ENCODE peak calls at places on chromosomes 6 and 20, in four cellular contexts. One of them, this sample, is unnamed.

GRCh38 chr6:6981923-6982322 is 125.8 kb upstream of the RREB1 start:
- DNase-seq in neural progenitor cell: no peak
- DNase-seq in fibroblast of lung: no peak
- DNase-seq in HepG2: no peak
- DNase-seq in this sample: peak; percentile 51

GRCh38 chr20:36827541-36828279 is 48.2 kb upstream of the TLDC2 start:
- DNase-seq in neural progenitor cell: no peak
- DNase-seq in fibroblast of lung: no peak
- DNase-seq in HepG2: no peak
- DNase-seq in this sample: no peak

GRCh38 chr6:165404703-165405102 is 95.3 kb upstream of the C6orf118 start:
- DNase-seq in neural progenitor cell: no peak
- DNase-seq in fibroblast of lung: no peak
- DNase-seq in HepG2: no peak
- DNase-seq in this sample: no peak

GRCh38 chr6:108652375-108652774 is 91.7 kb downstream of the FOXO3 start:
- DNase-seq in neural progenitor cell: no peak
- DNase-seq in fibroblast of lung: no peak
- DNase-seq in HepG2: no peak
- DNase-seq in this sample: no peak

GRCh38 chr6:80010296-80010695 is 5.8 kb downstream of the TTK start:
- DNase-seq in neural progenitor cell: no peak
- DNase-seq in fibroblast of lung: no peak
- DNase-seq in HepG2: no peak
- DNase-seq in this sample: no peak

GRCh38 chr20:51678041-51678697 is 90.0 kb downstream of the ATP9A start:
- DNase-seq in neural progenitor cell: peak; percentile 87
- DNase-seq in fibroblast of lung: peak; percentile 23
- DNase-seq in HepG2: no peak
- DNase-seq in this sample: no peak

GRCh38 chr20:20736303-20736702 is 23.9 kb upstream of the RALGAPA2 start:
- DNase-seq in neural progenitor cell: no peak
- DNase-seq in fibroblast of lung: no peak
- DNase-seq in HepG2: no peak
- DNase-seq in this sample: no peak

GRCh38 chr6:38955876-38956275 is 92.7 kb upstream of the GLP1R start:
- DNase-seq in neural progenitor cell: no peak
- DNase-seq in fibroblast of lung: no peak
- DNase-seq in HepG2: no peak
- DNase-seq in this sample: no peak

GRCh38 chr20:15162061-15162740 is 824.8 kb upstream of the FLRT3 start:
- DNase-seq in neural progenitor cell: no peak
- DNase-seq in fibroblast of lung: no peak
- DNase-seq in HepG2: no peak
- DNase-seq in this sample: no peak

GRCh38 chr6:163525926-163526325 is 111.4 kb downstream of the QKI start:
- DNase-seq in neural progenitor cell: no peak
- DNase-seq in fibroblast of lung: peak; percentile 66
- DNase-seq in HepG2: no peak
- DNase-seq in this sample: no peak

GRCh38 chr6:122222761-122223160 is 176.7 kb upstream of the HSF2 start:
- DNase-seq in neural progenitor cell: no peak
- DNase-seq in fibroblast of lung: no peak
- DNase-seq in HepG2: no peak
- DNase-seq in this sample: no peak

GRCh38 chr20:46028772-46029371 is at the start of gene SLC12A5:
- DNase-seq in neural progenitor cell: no peak
- DNase-seq in fibroblast of lung: no peak
- DNase-seq in HepG2: no peak
- DNase-seq in this sample: no peak

GRCh38 chr6:112934433-112935327 is 587.5 kb downstream of the RFPL4B start:
- DNase-seq in neural progenitor cell: no peak
- DNase-seq in fibroblast of lung: no peak
- DNase-seq in HepG2: no peak
- DNase-seq in this sample: no peak

GRCh38 chr20:3420211-3420707 is 12.8 kb upstream of the DNAAF9 start:
- DNase-seq in neural progenitor cell: no peak
- DNase-seq in fibroblast of lung: peak; percentile 42
- DNase-seq in HepG2: no peak
- DNase-seq in this sample: no peak

GRCh38 chr6:76862966-76863365 is 600.3 kb downstream of the HTR1B start:
- DNase-seq in neural progenitor cell: no peak
- DNase-seq in fibroblast of lung: peak; percentile 0
- DNase-seq in HepG2: no peak
- DNase-seq in this sample: no peak

GRCh38 chr6:158509465-158509864 is 50.4 kb upstream of the TMEM181 start:
- DNase-seq in neural progenitor cell: no peak
- DNase-seq in fibroblast of lung: no peak
- DNase-seq in HepG2: peak; percentile 16
- DNase-seq in this sample: no peak

GRCh38 chr6:44006123-44006871 is 121.0 kb downstream of the MRPL14 start:
- DNase-seq in neural progenitor cell: no peak
- DNase-seq in fibroblast of lung: peak; percentile 68
- DNase-seq in HepG2: no peak
- DNase-seq in this sample: no peak

GRCh38 chr20:39176457-39176856 is 214.3 kb downstream of the DHX35 start:
- DNase-seq in neural progenitor cell: no peak
- DNase-seq in fibroblast of lung: no peak
- DNase-seq in HepG2: no peak
- DNase-seq in this sample: no peak

GRCh38 chr6:98124176-98124575 is 710.2 kb upstream of the POU3F2 start:
- DNase-seq in neural progenitor cell: no peak
- DNase-seq in fibroblast of lung: peak; percentile 88
- DNase-seq in HepG2: no peak
- DNase-seq in this sample: no peak

GRCh38 chr6:106101466-106101865 is 15.3 kb downstream of the PRDM1 start:
- DNase-seq in neural progenitor cell: no peak
- DNase-seq in fibroblast of lung: no peak
- DNase-seq in HepG2: no peak
- DNase-seq in this sample: no peak

GRCh38 chr6:64547594-64548268 is 912.1 kb downstream of the PHF3 start:
- DNase-seq in neural progenitor cell: no peak
- DNase-seq in fibroblast of lung: no peak
- DNase-seq in HepG2: no peak
- DNase-seq in this sample: no peak

GRCh38 chr20:21569586-21569985 is 55.7 kb upstream of the NKX2-2 start:
- DNase-seq in neural progenitor cell: no peak
- DNase-seq in fibroblast of lung: no peak
- DNase-seq in HepG2: no peak
- DNase-seq in this sample: no peak

GRCh38 chr20:23449400-23449799 is 3.3 kb downstream of the CST11 start:
- DNase-seq in neural progenitor cell: no peak
- DNase-seq in fibroblast of lung: peak; percentile 1
- DNase-seq in HepG2: no peak
- DNase-seq in this sample: no peak

GRCh38 chr6:128569737-128570438 is 49.5 kb upstream of the PTPRK start:
- DNase-seq in neural progenitor cell: peak; percentile 12
- DNase-seq in fibroblast of lung: peak; percentile 92
- DNase-seq in HepG2: no peak
- DNase-seq in this sample: peak; percentile 54

GRCh38 chr6:157304840-157305675 is 18.3 kb downstream of the TMEM242 start:
- DNase-seq in neural progenitor cell: no peak
- DNase-seq in fibroblast of lung: peak; percentile 57
- DNase-seq in HepG2: no peak
- DNase-seq in this sample: no peak

GRCh38 chr6:25193147-25193864 is 85.9 kb upstream of the CARMIL1 start:
- DNase-seq in neural progenitor cell: no peak
- DNase-seq in fibroblast of lung: peak; percentile 94
- DNase-seq in HepG2: no peak
- DNase-seq in this sample: peak; percentile 58

GRCh38 chr20:36808317-36809257 is 35.0 kb upstream of the DSN1 start:
- DNase-seq in neural progenitor cell: peak; percentile 69
- DNase-seq in fibroblast of lung: peak; percentile 64
- DNase-seq in HepG2: peak; percentile 70
- DNase-seq in this sample: peak; percentile 42

GRCh38 chr20:11556410-11556809 is 361.3 kb upstream of the BTBD3 start:
- DNase-seq in neural progenitor cell: no peak
- DNase-seq in fibroblast of lung: no peak
- DNase-seq in HepG2: no peak
- DNase-seq in this sample: no peak

GRCh38 chr6:139117734-139118133 is 17.1 kb upstream of the HECA start:
- DNase-seq in neural progenitor cell: no peak
- DNase-seq in fibroblast of lung: no peak
- DNase-seq in HepG2: no peak
- DNase-seq in this sample: no peak

GRCh38 chr6:131678401-131678800 is 22.8 kb downstream of the OR2A4 start:
- DNase-seq in neural progenitor cell: peak; percentile 2
- DNase-seq in fibroblast of lung: no peak
- DNase-seq in HepG2: no peak
- DNase-seq in this sample: no peak

GRCh38 chr20:12966468-12967085 is 42.2 kb upstream of the SPTLC3 start:
- DNase-seq in neural progenitor cell: peak; percentile 23
- DNase-seq in fibroblast of lung: peak; percentile 42
- DNase-seq in HepG2: peak; percentile 65
- DNase-seq in this sample: no peak

GRCh38 chr6:55009114-55009513 is 162.5 kb downstream of the FAM83B start:
- DNase-seq in neural progenitor cell: peak; percentile 47
- DNase-seq in fibroblast of lung: no peak
- DNase-seq in HepG2: no peak
- DNase-seq in this sample: no peak

GRCh38 chr6:1312444-1313363 is 806 bp downstream of the FOXQ1 start:
- DNase-seq in neural progenitor cell: peak; percentile 66
- DNase-seq in fibroblast of lung: no peak
- DNase-seq in HepG2: no peak
- DNase-seq in this sample: no peak

GRCh38 chr6:36781669-36782068 is 57.6 kb downstream of the CPNE5 start:
- DNase-seq in neural progenitor cell: no peak
- DNase-seq in fibroblast of lung: no peak
- DNase-seq in HepG2: no peak
- DNase-seq in this sample: no peak

GRCh38 chr20:31595654-31596411 is 9.3 kb upstream of the ID1 start:
- DNase-seq in neural progenitor cell: peak; percentile 37
- DNase-seq in fibroblast of lung: peak; percentile 83
- DNase-seq in HepG2: peak; percentile 96
- DNase-seq in this sample: peak; percentile 57

GRCh38 chr6:82711992-82712788 is 348.6 kb downstream of the TPBG start:
- DNase-seq in neural progenitor cell: no peak
- DNase-seq in fibroblast of lung: peak; percentile 61
- DNase-seq in HepG2: no peak
- DNase-seq in this sample: no peak

GRCh38 chr20:32355417-32355841 is 2.7 kb upstream of the ASXL1 start:
- DNase-seq in neural progenitor cell: no peak
- DNase-seq in fibroblast of lung: no peak
- DNase-seq in HepG2: peak; percentile 56
- DNase-seq in this sample: no peak

DNA sequence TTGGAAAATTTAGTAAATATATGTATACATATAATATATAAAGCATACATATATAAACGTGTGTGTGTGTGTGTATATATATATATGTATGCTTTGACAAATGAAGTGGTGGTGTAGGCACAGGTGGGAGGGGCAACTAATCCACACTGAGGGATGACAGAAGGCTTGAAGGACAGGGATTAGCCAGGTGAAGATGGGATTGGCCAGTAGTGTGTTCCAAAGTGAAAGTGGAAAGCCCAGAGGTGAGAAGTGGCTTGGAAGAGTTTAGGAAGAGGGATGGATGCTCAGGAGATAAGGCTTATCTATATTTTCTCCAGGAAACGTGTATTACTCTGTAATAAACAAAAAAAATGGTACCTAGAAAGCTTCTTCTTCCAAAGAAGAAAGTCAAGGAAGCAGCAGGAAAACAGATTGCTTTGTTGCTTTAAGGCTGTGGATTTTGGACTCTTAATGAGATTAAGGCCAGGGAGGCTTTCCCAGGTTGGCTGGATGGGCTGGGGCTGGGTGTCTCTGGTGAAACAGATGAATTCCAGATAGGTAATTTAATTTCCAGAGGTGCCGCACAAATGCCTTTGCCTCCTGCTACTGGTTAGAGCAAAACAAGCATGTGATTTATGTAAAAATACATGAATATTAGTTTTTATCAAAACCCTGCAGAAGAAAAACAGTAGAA is 63.9 kb downstream of the JARID2 start:
- DNase-seq in neural progenitor cell: no peak
- DNase-seq in fibroblast of lung: no peak
- DNase-seq in HepG2: no peak
- DNase-seq in this sample: no peak
- H4K20me1 ChIP-seq in neural progenitor cell: peaks cover 91% of the 10 kb centered on the region
- H4K20me1 ChIP-seq in fibroblast of lung: no peaks in the 10 kb centered on the region
- H4K20me1 ChIP-seq in HepG2: peaks cover under 1% of the 10 kb centered on the region
- H4K20me1 ChIP-seq in this sample: no peaks in the 10 kb centered on the region

GRCh38 chr6:111862727-111863126 is 10.5 kb downstream of the FYN start:
- DNase-seq in neural progenitor cell: peak; percentile 49
- DNase-seq in fibroblast of lung: no peak
- DNase-seq in HepG2: no peak
- DNase-seq in this sample: no peak

GRCh38 chr6:111864138-111865048 is 8.9 kb downstream of the FYN start:
- DNase-seq in neural progenitor cell: no peak
- DNase-seq in fibroblast of lung: no peak
- DNase-seq in HepG2: no peak
- DNase-seq in this sample: no peak

GRCh38 chr6:111865049-111865585 is 8.1 kb downstream of the FYN start:
- DNase-seq in neural progenitor cell: no peak
- DNase-seq in fibroblast of lung: peak; percentile 7
- DNase-seq in HepG2: no peak
- DNase-seq in this sample: no peak

GRCh38 chr6:111866857-111867256 is 6.4 kb downstream of the FYN start:
- DNase-seq in neural progenitor cell: no peak
- DNase-seq in fibroblast of lung: no peak
- DNase-seq in HepG2: no peak
- DNase-seq in this sample: no peak

GRCh38 chr6:111865909-111866546 is 7.2 kb downstream of the FYN start:
- DNase-seq in neural progenitor cell: peak; percentile 68
- DNase-seq in fibroblast of lung: no peak
- DNase-seq in HepG2: no peak
- DNase-seq in this sample: no peak
- H4K20me1 ChIP-seq in neural progenitor cell: peaks cover 93% of the 10 kb centered on the region
- H4K20me1 ChIP-seq in fibroblast of lung: peaks cover 1% of the 10 kb centered on the region
- H4K20me1 ChIP-seq in HepG2: no peaks in the 10 kb centered on the region
- H4K20me1 ChIP-seq in this sample: no peaks in the 10 kb centered on the region

GRCh38 chr20:63885264-63886053 is 9.5 kb upstream of the DNAJC5 start:
- DNase-seq in neural progenitor cell: no peak
- DNase-seq in fibroblast of lung: no peak
- DNase-seq in HepG2: no peak
- DNase-seq in this sample: no peak
- H4K20me1 ChIP-seq in neural progenitor cell: peaks cover 16% of the 10 kb centered on the region
- H4K20me1 ChIP-seq in fibroblast of lung: peaks cover 5% of the 10 kb centered on the region
- H4K20me1 ChIP-seq in HepG2: peaks cover 33% of the 10 kb centered on the region
- H4K20me1 ChIP-seq in this sample: no peaks in the 10 kb centered on the region

DNA sequence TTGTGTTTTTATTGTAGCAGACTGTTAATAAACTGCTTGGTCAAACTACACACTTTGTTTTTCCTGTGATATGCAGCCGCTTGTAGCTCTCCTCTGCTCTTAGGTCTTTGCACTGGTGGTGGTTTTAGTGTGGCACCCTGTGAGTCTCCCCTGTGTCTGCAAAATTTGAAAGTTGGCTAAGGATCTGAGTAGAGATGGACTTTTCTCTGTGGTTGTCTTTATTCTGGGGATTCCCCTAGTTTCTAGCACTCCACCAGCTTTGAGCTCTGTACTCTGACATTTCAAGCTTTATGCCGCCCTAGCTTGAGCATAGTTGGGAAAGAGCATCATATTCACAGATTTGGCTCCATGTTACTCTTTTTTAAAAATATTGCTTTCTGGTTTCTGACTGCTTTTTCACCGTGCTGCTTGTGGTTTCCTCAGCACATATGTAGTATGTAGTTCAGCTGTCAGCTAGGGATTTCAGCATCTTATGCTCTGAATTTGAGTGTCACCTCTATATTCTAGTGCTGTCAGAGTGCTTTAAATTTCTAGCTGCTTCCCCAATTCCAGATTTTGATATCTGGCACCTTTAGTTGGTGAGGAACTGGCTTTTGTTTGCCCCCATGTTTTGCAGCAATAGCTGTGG is 25.4 kb downstream of the CDYL start:
- DNase-seq in neural progenitor cell: no peak
- DNase-seq in fibroblast of lung: no peak
- DNase-seq in HepG2: no peak
- DNase-seq in this sample: no peak
- H4K20me1 ChIP-seq in neural progenitor cell: peaks cover 95% of the 10 kb centered on the region
- H4K20me1 ChIP-seq in fibroblast of lung: no peaks in the 10 kb centered on the region
- H4K20me1 ChIP-seq in HepG2: peaks cover 41% of the 10 kb centered on the region
- H4K20me1 ChIP-seq in this sample: peaks cover 17% of the 10 kb centered on the region

This sample was measured in HCT116.